ENCODE peak calls at places on chromosome 21, in four cellular contexts. Q is brain microvascular endothelial cell, B is GM23338, J is B cell. R is an unnamed sample.

GRCh38 chr21:32921632-32922230 is 104.0 kb upstream of the OLIG2 start:
- DNase-seq in J (no peak), B (peak), Q (no peak), R (peak)

GRCh38 chr21:29091032-29091431 is 17.6 kb upstream of the CCT8 start:
- DNase-seq in J (no peak), B (no peak), Q (peak), R (no peak)

GRCh38 chr21:28485301-28486022 is 507.2 kb downstream of the LTN1 start:
- DNase-seq in Q (peak), B (no peak), J (no peak), R (no peak)

GRCh38 chr21:38577887-38578286 is 79.6 kb upstream of the ERG start:
- DNase-seq in Q (no peak), B (no peak), J (no peak), R (no peak)

GRCh38 chr21:35020902-35021301 is 28.2 kb downstream of the RUNX1 start:
- DNase-seq in J (no peak), Q (no peak), B (no peak), R (no peak)

GRCh38 chr21:46100426-46100825 is 2.5 kb downstream of the COL6A2 start:
- DNase-seq in B (no peak), Q (no peak), J (no peak), R (no peak)

GRCh38 chr21:46355161-46356004 is 31.4 kb downstream of the PCNT start:
- DNase-seq in J (no peak), Q (no peak), B (no peak), R (no peak)

GRCh38 chr21:32378956-32379355 is 13.9 kb downstream of the URB1 start:
- DNase-seq in B (no peak), Q (no peak), J (no peak), R (no peak)

GRCh38 chr21:33898546-33898945 is 17.1 kb downstream of the ATP5PO start:
- DNase-seq in B (no peak), J (no peak), Q (peak), R (no peak)

GRCh38 chr21:32592929-32593502 is 7.7 kb upstream of the TCP10L start:
- DNase-seq in J (no peak), Q (no peak), B (no peak), R (no peak)

GRCh38 chr21:38478782-38479181 is 19.5 kb downstream of the ERG start:
- DNase-seq in Q (peak), J (no peak), B (no peak), R (no peak)

GRCh38 chr21:46211786-46212720 is 16.5 kb downstream of the LSS start:
- DNase-seq in J (no peak), B (no peak), Q (no peak), R (no peak)

GRCh38 chr21:46111857-46112730 is 14.2 kb downstream of the COL6A2 start:
- DNase-seq in B (no peak), J (peak), Q (no peak), R (no peak)

GRCh38 chr21:33198346-33199135 is 31.2 kb upstream of the IFNAR2 start:
- DNase-seq in B (no peak), Q (no peak), J (no peak), R (no peak)

GRCh38 chr21:30579351-30579750 is 10.8 kb downstream of the KRTAP22-2 start:
- DNase-seq in Q (no peak), B (peak), J (no peak), R (no peak)

GRCh38 chr21:26758083-26758861 is 86.9 kb downstream of the ADAMTS1 start:
- DNase-seq in Q (no peak), B (no peak), J (no peak), R (no peak)

GRCh38 chr21:36989699-36990507 is 16.6 kb upstream of the RIPPLY3 start:
- DNase-seq in B (peak), J (peak), Q (peak), R (peak)
- TF ChIP-seq CTCF in B (no peak), J (peak), Q (peak), R (peak)

DNA sequence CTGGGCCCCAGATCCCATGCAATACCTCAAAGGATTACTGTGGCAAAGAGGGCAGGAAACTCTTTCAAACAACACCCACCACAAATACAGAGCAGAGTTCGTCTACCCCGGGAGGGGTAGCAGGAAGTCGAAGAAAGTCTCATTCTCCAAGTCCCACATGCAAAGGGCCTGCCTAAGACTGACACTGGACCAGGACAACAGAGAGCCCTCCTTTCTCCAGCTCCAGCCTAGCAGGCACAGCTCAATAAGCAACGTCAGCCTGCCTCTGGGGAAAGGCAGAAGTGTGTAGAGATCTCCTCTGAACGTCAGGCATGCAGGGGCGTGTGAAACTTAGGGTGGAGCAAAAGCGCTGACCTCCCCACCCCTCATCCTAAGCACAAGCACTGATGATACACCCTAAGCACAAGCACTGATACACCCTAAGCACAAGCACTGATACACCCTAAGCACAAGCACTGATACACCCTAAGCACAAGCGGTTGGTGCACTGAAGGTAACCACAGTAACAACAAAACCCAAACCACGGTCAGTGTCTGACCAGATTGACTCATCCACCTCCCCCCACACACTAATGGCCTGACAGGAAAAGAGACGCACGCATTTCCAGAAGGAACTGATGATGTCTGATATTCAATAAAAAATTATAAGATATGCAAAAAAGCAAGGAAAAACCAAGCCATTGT is 1.3 kb downstream of the KRTAP12-3 start:
- DNase-seq in J (no peak), B (no peak), Q (no peak), R (no peak)
- TF ChIP-seq CTCF in J (no peak), B (no peak), Q (no peak), R (no peak)

GRCh38 chr21:25735895-25736597 is 1.3 kb downstream of the GABPA start:
- DNase-seq in J (no peak), Q (peak), B (peak), R (no peak)

GRCh38 chr21:25734654-25735220 is at the start of the genes ATP5PF and GABPA:
- DNase-seq in B (peak), J (peak), Q (peak), R (peak)

GRCh38 chr21:25732091-25732760 is 2.5 kb downstream of the ATP5PF start:
- DNase-seq in J (no peak), Q (no peak), B (no peak), R (no peak)

GRCh38 chr21:25733859-25734653 is 648 bp downstream of the ATP5PF start:
- DNase-seq in B (peak), Q (peak), J (no peak), R (no peak)

DNA sequence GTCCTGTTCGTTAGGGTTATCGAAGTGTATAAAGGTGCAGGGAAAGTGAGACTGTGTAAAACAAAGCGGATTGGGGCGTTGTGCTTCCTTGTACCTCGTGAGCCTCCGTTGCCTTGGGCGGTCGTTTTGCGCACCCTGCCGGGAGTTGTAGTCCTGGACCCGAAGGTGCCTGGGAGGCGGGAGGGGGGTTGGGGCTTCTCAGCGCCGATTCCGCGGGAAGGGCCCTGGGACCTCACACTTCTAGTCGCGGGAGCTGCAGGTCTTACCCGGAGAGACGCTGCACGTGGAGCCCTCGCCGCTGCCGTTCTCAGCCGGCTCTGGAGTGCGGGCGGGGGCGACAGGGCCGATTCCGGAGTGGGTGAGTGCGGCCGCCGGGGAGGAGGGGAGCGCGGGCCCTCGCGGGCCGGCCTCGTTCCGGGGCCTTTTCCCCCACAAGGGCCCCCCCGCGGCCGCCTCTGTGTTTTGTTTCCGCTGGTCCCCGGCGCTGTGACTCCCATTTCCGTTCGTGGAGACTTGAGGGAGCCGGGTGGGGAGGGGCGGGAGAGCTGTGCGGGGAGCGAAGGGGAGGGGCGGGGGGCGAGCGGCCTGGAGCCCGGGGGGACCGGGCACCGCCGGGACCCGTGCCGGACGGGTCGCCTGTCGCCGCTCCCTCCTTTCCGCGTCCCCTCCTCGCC is 586 bp downstream of the GABPA start:
- DNase-seq in J (peak), B (peak), Q (peak), R (peak)
- TF ChIP-seq CTCF in J (no peak), B (no peak), Q (no peak), R (no peak)

GRCh38 chr21:39674794-39675193 is 62.1 kb downstream of the B3GALT5 start:
- DNase-seq in J (no peak), Q (no peak), B (no peak), R (no peak)

GRCh38 chr21:39673163-39673562 is 60.4 kb downstream of the B3GALT5 start:
- DNase-seq in B (no peak), Q (no peak), J (no peak), R (no peak)

GRCh38 chr21:39673736-39674135 is 61.0 kb downstream of the B3GALT5 start:
- DNase-seq in Q (no peak), B (no peak), J (no peak), R (no peak)

GRCh38 chr21:39676054-39676771 is 63.5 kb downstream of the B3GALT5 start:
- DNase-seq in B (no peak), Q (peak), J (no peak), R (no peak)

DNA sequence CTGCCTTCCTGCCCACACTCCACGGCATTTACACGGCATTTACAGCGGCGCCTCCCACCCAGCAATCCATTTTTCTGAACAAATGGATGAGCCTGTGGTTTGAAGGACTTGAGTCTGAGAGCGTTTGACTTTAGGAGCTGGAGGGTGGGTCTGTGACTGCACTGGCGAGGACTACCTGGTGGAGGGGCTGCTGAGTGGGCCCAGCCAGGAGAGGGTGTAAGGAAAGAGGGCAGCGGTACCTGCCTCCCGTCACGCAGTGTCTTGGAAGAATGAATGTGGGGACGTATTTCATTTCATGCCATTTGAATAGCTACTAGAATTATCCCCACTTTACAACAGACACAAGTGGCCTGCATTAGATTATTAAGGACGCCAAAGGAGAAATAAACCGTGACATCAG is 62.9 kb downstream of the B3GALT5 start:
- DNase-seq in Q (no peak), J (no peak), B (peak), R (no peak)
- TF ChIP-seq CTCF in Q (no peak), J (no peak), B (peak), R (no peak)

DNA sequence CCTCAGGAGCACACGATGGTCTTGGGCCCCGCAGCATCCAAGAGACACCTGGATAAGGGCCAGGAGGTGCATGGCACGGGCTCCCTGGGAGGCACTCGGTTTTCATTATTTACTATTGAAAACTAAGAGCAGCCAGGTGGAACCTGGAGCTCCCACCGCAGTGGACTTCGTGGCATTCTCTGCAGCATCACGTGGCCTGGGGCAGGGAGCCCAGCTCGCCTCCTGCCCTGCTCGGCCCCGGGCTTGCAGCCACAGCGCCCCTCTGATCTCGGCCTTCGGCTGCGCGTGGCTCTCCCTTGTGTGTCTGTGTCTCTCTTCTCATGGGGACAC is 121.6 kb downstream of the SIK1 start:
- DNase-seq in J (no peak), Q (no peak), B (no peak), R (no peak)
- TF ChIP-seq CTCF in J (no peak), Q (no peak), B (no peak), R (no peak)

GRCh38 chr21:36908260-36908908 is 58.1 kb downstream of the HLCS start:
- DNase-seq in B (no peak), Q (no peak), J (no peak), R (no peak)
- TF ChIP-seq CTCF in B (no peak), Q (peak), J (no peak), R (no peak)